ENCODE peak calls at places on chromosome 18, in four cellular contexts. G is heart left ventricle, M is GM23248, B is hepatocyte. E is an unnamed sample. For H3K4me1, the result is how much of the 10 kb centered on the place peaks cover.

GRCh38 chr18:55588876-55589595 is 1.0 kb upstream of the TCF4 start:
- DNase-seq in G (no peak), M (peak), B (no peak), E (peak)

GRCh38 chr18:23897733-23898132 is 116.8 kb upstream of the TTC39C start:
- DNase-seq in G (no peak), M (no peak), B (no peak), E (no peak)

GRCh38 chr18:864872-865273 is 39.8 kb upstream of the ADCYAP1 start:
- DNase-seq in G (peak), M (peak), B (peak), E (peak)

GRCh38 chr18:7512326-7512725 is 54.8 kb upstream of the PTPRM start:
- DNase-seq in G (no peak), M (peak), B (peak), E (no peak)

GRCh38 chr18:6281874-6282273 is 132.8 kb downstream of the L3MBTL4 start:
- DNase-seq in G (no peak), M (no peak), B (peak), E (no peak)

GRCh38 chr18:616380-616995 is 19.7 kb downstream of the CLUL1 start:
- DNase-seq in G (no peak), M (peak), B (peak), E (peak)

GRCh38 chr18:63443820-63444219 is 21.5 kb upstream of the VPS4B start:
- DNase-seq in G (no peak), M (no peak), B (no peak), E (no peak)

GRCh38 chr18:24488824-24489493 is 28.5 kb downstream of the HRH4 start:
- DNase-seq in G (no peak), M (peak), B (peak), E (peak)

GRCh38 chr18:6249110-6249680 is 165.5 kb downstream of the L3MBTL4 start:
- DNase-seq in G (no peak), M (no peak), B (no peak), E (no peak)

GRCh38 chr18:61572871-61573270 is 239.6 kb downstream of the CDH20 start:
- DNase-seq in G (no peak), M (peak), B (no peak), E (no peak)

GRCh38 chr18:32049393-32050161 is 31.0 kb downstream of the RNF125 start:
- DNase-seq in G (peak), M (peak), B (no peak), E (no peak)

GRCh38 chr18:34322365-34323289 is 97.9 kb upstream of the NOL4 start:
- DNase-seq in G (no peak), M (peak), B (peak), E (peak)

GRCh38 chr18:46722051-46722450 is 34.8 kb downstream of the ST8SIA5 start:
- DNase-seq in G (no peak), M (no peak), B (no peak), E (no peak)

GRCh38 chr18:54883816-54884604 is 55.7 kb downstream of the RAB27B start:
- DNase-seq in G (no peak), M (peak), B (no peak), E (no peak)

GRCh38 chr18:80086281-80086680 is 22.8 kb upstream of the ADNP2 start:
- DNase-seq in G (no peak), M (no peak), B (no peak), E (no peak)

GRCh38 chr18:44128365-44128764 is 552.3 kb upstream of the SETBP1 start:
- DNase-seq in G (no peak), M (peak), B (no peak), E (no peak)

GRCh38 chr18:69958422-69958821 is 10.7 kb upstream of the CD226 start:
- DNase-seq in G (no peak), M (no peak), B (no peak), E (no peak)

GRCh38 chr18:51621103-51621969 is 423.9 kb upstream of the MEX3C start:
- DNase-seq in G (peak), M (peak), B (peak), E (peak)

GRCh38 chr18:9614401-9615279 is at the start of gene PPP4R1:
- DNase-seq in G (peak), M (peak), B (peak), E (peak)

GRCh38 chr18:41126541-41127235 is 828.3 kb upstream of the PIK3C3 start:
- DNase-seq in G (no peak), M (peak), B (no peak), E (no peak)

GRCh38 chr18:72672364-72673151 is 128.4 kb upstream of the CBLN2 start:
- DNase-seq in G (no peak), M (peak), B (peak), E (peak)

GRCh38 chr18:25604909-25605247 is 252.9 kb upstream of the ZNF521 start:
- DNase-seq in G (no peak), M (no peak), B (no peak), E (no peak)

GRCh38 chr18:13465476-13465875 is 246.9 kb downstream of the LDLRAD4 start:
- DNase-seq in G (no peak), M (no peak), B (no peak), E (no peak)

GRCh38 chr18:69628774-69629359 is 228.2 kb downstream of the DOK6 start:
- DNase-seq in G (peak), M (no peak), B (no peak), E (no peak)

GRCh38 chr18:79698668-79699335 is 19.2 kb downstream of the CTDP1 start:
- DNase-seq in G (peak), M (peak), B (no peak), E (no peak)

GRCh38 chr18:55265916-55266488 is 306.7 kb upstream of the CCDC68 start:
- DNase-seq in G (no peak), M (peak), B (no peak), E (no peak)

GRCh38 chr18:45879681-45880655 is 54.5 kb downstream of the SIGLEC15 start:
- DNase-seq in G (peak), M (peak), B (peak), E (peak)

GRCh38 chr18:44458777-44459176 is 221.9 kb upstream of the SETBP1 start:
- DNase-seq in G (no peak), M (peak), B (peak), E (no peak)

GRCh38 chr18:12010187-12010802 is 29.0 kb downstream of the IMPA2 start:
- DNase-seq in G (no peak), M (no peak), B (no peak), E (no peak)

GRCh38 chr18:63970803-63971191 is 916 bp downstream of the SERPINB8 start:
- DNase-seq in G (peak), M (peak), B (peak), E (peak)

GRCh38 chr18:63741769-63742168 is 33.4 kb upstream of the SERPINB7 start:
- DNase-seq in G (no peak), M (peak), B (no peak), E (no peak)

GRCh38 chr18:29644276-29644675 is 1398.3 kb downstream of the DSC3 start:
- DNase-seq in G (no peak), M (peak), B (no peak), E (no peak)

GRCh38 chr18:55875330-55875933 is 287.4 kb upstream of the TCF4 start:
- DNase-seq in G (no peak), M (no peak), B (no peak), E (no peak)

GRCh38 chr18:9101730-9102390 is 639 bp upstream of the NDUFV2 start:
- DNase-seq in G (no peak), M (peak), B (peak), E (no peak)

GRCh38 chr18:11125372-11126315 is 23.7 kb downstream of the PIEZO2 start:
- DNase-seq in G (no peak), M (no peak), B (no peak), E (no peak)

GRCh38 chr18:43422483-43422882 is 145.2 kb upstream of the SYT4 start:
- DNase-seq in G (no peak), M (peak), B (peak), E (peak)

DNA sequence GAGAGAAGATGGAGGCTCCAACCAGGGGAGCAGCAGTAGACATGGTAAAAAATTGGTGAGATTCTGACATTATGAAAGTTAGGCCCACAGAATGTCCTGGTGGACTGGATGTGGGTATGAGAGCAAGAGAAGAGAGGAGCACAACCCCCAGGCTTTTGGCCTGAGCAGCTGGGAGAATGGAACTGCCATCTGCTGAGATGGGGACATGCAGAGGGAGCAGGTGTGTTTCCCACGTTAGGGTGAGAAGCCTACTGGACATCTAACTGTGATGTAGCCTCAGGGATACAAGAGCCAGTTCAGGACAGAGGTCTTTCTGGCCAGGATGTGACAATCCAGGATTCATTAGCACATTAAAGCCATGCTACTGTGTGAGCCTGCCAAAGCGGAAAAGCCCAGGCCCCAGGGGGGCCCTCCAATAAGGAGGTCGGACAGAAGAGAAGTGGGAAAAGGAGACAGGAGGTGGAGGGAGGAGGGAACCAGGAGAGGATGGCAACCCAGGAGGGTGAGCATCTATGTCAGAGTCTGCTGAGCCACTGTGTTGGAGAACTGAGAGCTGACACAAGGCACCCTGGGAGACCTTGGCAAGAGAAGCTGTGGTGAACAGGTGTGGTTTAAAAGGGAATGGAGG is 10.6 kb downstream of the CYB5A start:
- DNase-seq in G (no peak), M (no peak), B (no peak), E (no peak)
- H3K4me1 ChIP-seq in G (under half), M (under half), B (half or more), E (under half)

GRCh38 chr18:3269900-3270299 is 8.0 kb downstream of the MYL12B start:
- DNase-seq in G (no peak), M (no peak), B (no peak), E (no peak)

GRCh38 chr18:3269241-3269640 is 7.3 kb downstream of the MYL12B start:
- DNase-seq in G (no peak), M (peak), B (no peak), E (no peak)

GRCh38 chr18:3268306-3268705 is 6.4 kb downstream of the MYL12B start:
- DNase-seq in G (no peak), M (no peak), B (no peak), E (no peak)

GRCh38 chr18:3273042-3273441 is 11.1 kb downstream of the MYL12B start:
- DNase-seq in G (no peak), M (no peak), B (no peak), E (no peak)
- H3K4me1 ChIP-seq in G (under half), M (under half), B (under half), E (under half)

DNA sequence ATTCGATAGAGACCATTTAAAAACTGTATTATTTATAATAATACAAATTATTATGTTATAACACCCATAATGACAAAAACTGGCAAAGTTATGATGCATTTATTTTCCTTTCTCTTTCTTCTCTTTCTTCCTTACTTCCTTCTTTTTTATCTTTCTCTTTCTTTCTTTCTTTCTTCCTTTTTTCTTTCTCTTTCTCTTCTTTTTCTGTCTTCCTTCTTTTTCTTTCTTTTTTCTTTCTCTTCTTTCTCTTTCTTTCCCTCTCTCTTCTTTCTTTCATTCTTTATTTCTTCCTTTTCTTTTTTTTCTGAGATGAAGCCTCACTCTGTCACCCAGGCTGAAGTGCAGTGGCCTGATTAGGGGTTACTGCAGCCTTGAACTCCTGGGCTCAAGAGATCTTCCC is 27.5 kb upstream of the ZNF516 start:
- DNase-seq in G (no peak), M (no peak), B (no peak), E (no peak)
- H3K4me1 ChIP-seq in G (under half), M (under half), B (under half), E (under half)

GRCh38 chr18:2958819-2959298 is 54.1 kb downstream of the LPIN2 start:
- DNase-seq in G (no peak), M (peak), B (peak), E (no peak)
- H3K4me1 ChIP-seq in G (under half), M (under half), B (under half), E (under half)

DNA sequence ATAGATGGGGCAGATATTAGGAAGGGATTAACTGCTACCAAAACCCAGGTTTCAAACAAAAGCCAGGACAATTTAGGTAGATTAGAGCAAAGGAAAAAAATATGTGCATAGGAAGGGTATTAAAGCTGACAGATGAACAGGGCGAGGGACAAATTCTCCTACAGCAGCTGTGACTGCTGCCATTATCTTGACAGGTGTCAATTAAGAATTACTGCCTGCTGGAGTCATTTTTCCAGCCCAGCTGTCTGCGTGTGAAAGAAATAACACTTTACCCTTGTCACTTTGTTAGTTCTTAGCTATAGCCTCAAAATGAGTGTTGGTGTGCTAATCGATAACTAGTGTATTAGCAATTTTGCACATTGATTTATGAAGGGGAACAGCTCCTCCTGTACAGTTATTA is 7.5 kb downstream of the TSHZ1 start:
- DNase-seq in G (no peak), M (no peak), B (no peak), E (no peak)
- H3K4me1 ChIP-seq in G (under half), M (under half), B (half or more), E (under half)

GRCh38 chr18:59567445-59567844 is 129.8 kb downstream of the CCBE1 start:
- DNase-seq in G (no peak), M (no peak), B (no peak), E (no peak)

GRCh38 chr18:59566507-59566906 is 130.7 kb downstream of the CCBE1 start:
- DNase-seq in G (no peak), M (no peak), B (peak), E (no peak)

GRCh38 chr18:59571953-59572352 is 125.3 kb downstream of the CCBE1 start:
- DNase-seq in G (no peak), M (no peak), B (no peak), E (no peak)

GRCh38 chr18:59570101-59570875 is 126.9 kb downstream of the CCBE1 start:
- DNase-seq in G (no peak), M (no peak), B (no peak), E (no peak)

GRCh38 chr18:59569321-59569720 is 127.9 kb downstream of the CCBE1 start:
- DNase-seq in G (no peak), M (no peak), B (no peak), E (no peak)
- H3K4me1 ChIP-seq in G (under half), M (under half), B (under half), E (under half)

GRCh38 chr18:48786621-48787522 is 163.9 kb downstream of the SMAD7 start:
- DNase-seq in G (peak), M (no peak), B (no peak), E (no peak)
- H3K4me1 ChIP-seq in G (under half), M (under half), B (under half), E (under half)

GRCh38 chr18:77108821-77109692 is 23.5 kb downstream of the MBP start:
- DNase-seq in G (no peak), M (no peak), B (no peak), E (no peak)
- H3K4me1 ChIP-seq in G (under half), M (under half), B (under half), E (under half)

GRCh38 chr18:22728481-22729105 is 204.5 kb upstream of the RBBP8 start:
- DNase-seq in G (no peak), M (no peak), B (no peak), E (no peak)
- H3K4me1 ChIP-seq in G (under half), M (under half), B (under half), E (under half)

E was measured in HAP-1.